ENCODE peak calls at places on chromosomes 6 and 20, in four cellular contexts. E is DMS 273 treated with DMSO at 0.1 percent for 48 hours, N is NCI-H1417 treated with DMSO at 0.1 percent for 48 hours, W is HuH-7. Q is an unnamed sample.

GRCh38 chr6:156250593-156250992 is 526.6 kb upstream of the ARID1B start:
- DNase-seq in E (no peak), N (no peak), W (no peak), Q (no peak)

GRCh38 chr6:53544050-53544499 is 826 bp downstream of the GCLC start:
- DNase-seq in N (no peak), W (peak), E (no peak), Q (no peak)

GRCh38 chr6:83590413-83590812 is 78.1 kb downstream of the PRSS35 start:
- DNase-seq in N (no peak), E (no peak), W (no peak), Q (no peak)

GRCh38 chr6:26421259-26422144 is 18.8 kb upstream of the BTN3A3 start:
- DNase-seq in E (peak), N (no peak), W (peak), Q (no peak)

GRCh38 chr6:157092736-157093135 is 230.6 kb downstream of the TMEM242 start:
- DNase-seq in N (peak), W (no peak), E (no peak), Q (peak)

GRCh38 chr6:74369556-74369993 is 673.6 kb downstream of the CD109 start:
- DNase-seq in E (no peak), N (no peak), W (no peak), Q (no peak)

GRCh38 chr6:39375405-39375804 is 52.9 kb upstream of the KCNK16 start:
- DNase-seq in E (no peak), N (no peak), W (no peak), Q (no peak)

GRCh38 chr6:111957623-111958315 is 84.5 kb upstream of the FYN start:
- DNase-seq in N (no peak), E (no peak), W (peak), Q (no peak)

GRCh38 chr20:14445310-14445709 is 107.9 kb upstream of the FLRT3 start:
- DNase-seq in W (no peak), E (no peak), N (no peak), Q (no peak)

GRCh38 chr6:18997375-18997826 is 610.3 kb downstream of the RNF144B start:
- DNase-seq in W (peak), E (peak), N (no peak), Q (peak)

GRCh38 chr6:31836036-31836675 is 8.6 kb downstream of the HSPA1B start:
- DNase-seq in W (no peak), E (no peak), N (no peak), Q (no peak)

GRCh38 chr6:31397901-31398300 is 5.5 kb upstream of the MICA start:
- DNase-seq in E (no peak), N (no peak), W (no peak), Q (no peak)

GRCh38 chr6:110609101-110609500 is 132.7 kb upstream of the SLC22A16 start:
- DNase-seq in E (no peak), W (no peak), N (no peak), Q (no peak)

GRCh38 chr6:109455161-109455501 is 441 bp downstream of the MICAL1 start:
- DNase-seq in W (no peak), E (no peak), N (no peak), Q (no peak)

GRCh38 chr6:15843764-15844163 is 180.9 kb upstream of the DTNBP1 start:
- DNase-seq in N (no peak), W (no peak), E (no peak), Q (peak)

GRCh38 chr6:42411431-42411830 is 40.3 kb downstream of the TRERF1 start:
- DNase-seq in E (no peak), N (no peak), W (no peak), Q (no peak)

GRCh38 chr6:32666420-32667300 is at the start of gene HLA-DQB1:
- DNase-seq in N (no peak), W (no peak), E (no peak), Q (peak)

GRCh38 chr20:2109425-2110210 is 8.0 kb downstream of the STK35 start:
- DNase-seq in E (no peak), W (no peak), N (no peak), Q (no peak)

GRCh38 chr20:39042279-39043150 is 80.4 kb downstream of the DHX35 start:
- DNase-seq in E (no peak), N (no peak), W (no peak), Q (no peak)

GRCh38 chr6:159490298-159490937 is 202.6 kb downstream of the SOD2 start:
- DNase-seq in W (no peak), E (no peak), N (no peak), Q (no peak)

GRCh38 chr6:108175592-108176279 is 9.9 kb downstream of the NR2E1 start:
- DNase-seq in E (no peak), W (peak), N (no peak), Q (no peak)

GRCh38 chr6:163998496-163998895 is 584.0 kb downstream of the QKI start:
- DNase-seq in W (no peak), E (no peak), N (no peak), Q (no peak)

GRCh38 chr20:23668477-23668951 is 20.3 kb downstream of the CST4 start:
- DNase-seq in E (peak), N (no peak), W (peak), Q (no peak)

GRCh38 chr6:43842231-43842794 is 72.3 kb downstream of the VEGFA start:
- DNase-seq in E (no peak), N (no peak), W (no peak), Q (no peak)

GRCh38 chr6:156658186-156658585 is 119.0 kb upstream of the ARID1B start:
- DNase-seq in E (no peak), N (no peak), W (no peak), Q (no peak)

GRCh38 chr6:29984992-29985391 is 42.7 kb downstream of the HLA-A start:
- DNase-seq in W (no peak), N (no peak), E (no peak), Q (no peak)

GRCh38 chr20:59455392-59456341 is 148.7 kb upstream of the PHACTR3 start:
- DNase-seq in W (peak), N (no peak), E (peak), Q (no peak)

GRCh38 chr20:23013429-23013828 is 21.7 kb upstream of the SSTR4 start:
- DNase-seq in N (no peak), W (no peak), E (no peak), Q (no peak)

GRCh38 chr20:51319522-51319921 is 223.0 kb downstream of the NFATC2 start:
- DNase-seq in W (no peak), N (no peak), E (no peak), Q (no peak)

GRCh38 chr6:118743744-118744143 is 92.4 kb upstream of the CEP85L start:
- DNase-seq in W (no peak), E (no peak), N (no peak), Q (no peak)

GRCh38 chr6:35810831-35811698 is 5.9 kb downstream of the LHFPL5 start:
- DNase-seq in E (no peak), W (no peak), N (no peak), Q (no peak)

GRCh38 chr6:135869857-135870256 is 18.4 kb downstream of the PDE7B start:
- DNase-seq in E (no peak), W (no peak), N (no peak), Q (no peak)

GRCh38 chr6:142893088-142893487 is 51.9 kb downstream of the HIVEP2 start:
- DNase-seq in W (no peak), E (no peak), N (no peak), Q (no peak)

GRCh38 chr6:98308564-98308963 is 525.8 kb upstream of the POU3F2 start:
- DNase-seq in E (no peak), N (no peak), W (no peak), Q (no peak)

GRCh38 chr20:47666304-47666703 is 119.0 kb downstream of the SULF2 start:
- DNase-seq in E (no peak), N (no peak), W (no peak), Q (no peak)

GRCh38 chr6:161191671-161192070 is 82.2 kb downstream of the AGPAT4 start:
- DNase-seq in W (no peak), N (no peak), E (no peak), Q (no peak)

GRCh38 chr6:152189736-152190135 is 382.3 kb downstream of the ESR1 start:
- DNase-seq in N (no peak), E (no peak), W (no peak), Q (no peak)

GRCh38 chr6:37630281-37630799 is 67.3 kb downstream of the MDGA1 start:
- DNase-seq in N (no peak), E (no peak), W (no peak), Q (no peak)